ENCODE peak calls at places on chromosomes 12 and 14, in six cellular contexts. Q, N, U, T, Y and M are unnamed samples.
A peak's percentile ranks its signal among the peaks of the same experiment; 100 is the strongest.

GRCh38 chr14:77979666-77980351 is 179.9 kb downstream of the ADCK1 start:
- DNase-seq in Q (no peak), N (no peak), U (no peak), T (no peak), Y (no peak), M (no peak)

GRCh38 chr14:63897706-63898105 is 44.9 kb downstream of the SYNE2 start:
- DNase-seq in Q (peak; percentile 70), N (no peak), U (no peak), T (no peak), Y (no peak), M (no peak)

GRCh38 chr12:85448548-85449139 is 168.6 kb downstream of the ALX1 start:
- DNase-seq in Q (peak; percentile 9), N (no peak), U (no peak), T (no peak), Y (no peak), M (no peak)

GRCh38 chr12:74365178-74365964 is 172.3 kb upstream of the ATXN7L3B start:
- DNase-seq in Q (peak; percentile 33), N (no peak), U (no peak), T (no peak), Y (no peak), M (peak; percentile 13)

GRCh38 chr14:94016446-94016976 is 9.6 kb upstream of the OTUB2 start:
- DNase-seq in Q (no peak), N (no peak), U (no peak), T (no peak), Y (no peak), M (no peak)

GRCh38 chr12:110304061-110304551 is 23.1 kb downstream of the ATP2A2 start:
- DNase-seq in Q (peak; percentile 68), N (no peak), U (no peak), T (no peak), Y (no peak), M (no peak)

GRCh38 chr14:101960225-101960624 is 4.1 kb upstream of the DYNC1H1 start:
- DNase-seq in Q (no peak), N (no peak), U (no peak), T (no peak), Y (no peak), M (no peak)

GRCh38 chr12:111093428-111094142 is 173.2 kb upstream of the MYL2 start:
- DNase-seq in Q (no peak), N (no peak), U (no peak), T (no peak), Y (no peak), M (no peak)

GRCh38 chr12:19144985-19145384 is 15.5 kb downstream of the PLEKHA5 start:
- DNase-seq in Q (no peak), N (no peak), U (no peak), T (no peak), Y (no peak), M (no peak)

GRCh38 chr12:123614531-123614930 is 12.6 kb downstream of the DDX55 start:
- DNase-seq in Q (peak; percentile 32), N (peak; percentile 25), U (no peak), T (no peak), Y (no peak), M (peak; percentile 28)

GRCh38 chr12:17588968-17589367 is 501.0 kb downstream of the RERGL start:
- DNase-seq in Q (no peak), N (no peak), U (peak; percentile 2), T (no peak), Y (peak; percentile 16), M (peak; percentile 7)

GRCh38 chr14:38973083-38973700 is 129.8 kb downstream of the SEC23A start:
- DNase-seq in Q (no peak), N (no peak), U (no peak), T (no peak), Y (no peak), M (no peak)

GRCh38 chr12:90543841-90544240 is 411.1 kb downstream of the CCER1 start:
- DNase-seq in Q (peak; percentile 66), N (no peak), U (no peak), T (no peak), Y (no peak), M (no peak)

DNA sequence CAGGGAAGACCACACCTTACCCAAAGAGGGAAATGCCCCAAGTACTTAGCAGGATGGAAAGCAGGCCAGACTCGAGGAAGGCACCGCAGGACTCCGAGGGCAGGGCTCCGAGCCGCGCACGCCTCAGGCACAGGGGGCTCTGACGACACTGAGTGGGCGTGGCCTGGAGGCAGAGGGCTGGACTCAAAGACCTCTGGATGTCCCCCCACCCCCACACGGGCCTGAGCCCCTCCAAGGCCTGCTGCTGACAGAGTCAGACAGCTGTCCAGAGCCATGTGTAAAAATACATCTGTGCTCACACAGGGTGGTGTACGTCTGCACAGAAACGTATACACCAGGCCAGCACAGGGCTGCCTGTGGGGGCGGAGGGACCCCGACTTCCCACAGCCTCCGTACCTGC is 1.4 kb downstream of the AKT1 start:
- DNase-seq in Q (peak; percentile 66), N (no peak), U (peak; percentile 46), T (no peak), Y (peak; percentile 73), M (no peak)
- TF ChIP-seq POLR2A in Q (no peak), N (no peak), U (no peak), T (no peak), Y (no peak), M (no peak)

GRCh38 chr12:106145539-106146447 is 7.0 kb upstream of the NUAK1 start:
- DNase-seq in Q (no peak), N (no peak), U (no peak), T (no peak), Y (no peak), M (no peak)
- TF ChIP-seq POLR2A in Q (no peak), N (no peak), U (no peak), T (no peak), Y (no peak), M (no peak)

DNA sequence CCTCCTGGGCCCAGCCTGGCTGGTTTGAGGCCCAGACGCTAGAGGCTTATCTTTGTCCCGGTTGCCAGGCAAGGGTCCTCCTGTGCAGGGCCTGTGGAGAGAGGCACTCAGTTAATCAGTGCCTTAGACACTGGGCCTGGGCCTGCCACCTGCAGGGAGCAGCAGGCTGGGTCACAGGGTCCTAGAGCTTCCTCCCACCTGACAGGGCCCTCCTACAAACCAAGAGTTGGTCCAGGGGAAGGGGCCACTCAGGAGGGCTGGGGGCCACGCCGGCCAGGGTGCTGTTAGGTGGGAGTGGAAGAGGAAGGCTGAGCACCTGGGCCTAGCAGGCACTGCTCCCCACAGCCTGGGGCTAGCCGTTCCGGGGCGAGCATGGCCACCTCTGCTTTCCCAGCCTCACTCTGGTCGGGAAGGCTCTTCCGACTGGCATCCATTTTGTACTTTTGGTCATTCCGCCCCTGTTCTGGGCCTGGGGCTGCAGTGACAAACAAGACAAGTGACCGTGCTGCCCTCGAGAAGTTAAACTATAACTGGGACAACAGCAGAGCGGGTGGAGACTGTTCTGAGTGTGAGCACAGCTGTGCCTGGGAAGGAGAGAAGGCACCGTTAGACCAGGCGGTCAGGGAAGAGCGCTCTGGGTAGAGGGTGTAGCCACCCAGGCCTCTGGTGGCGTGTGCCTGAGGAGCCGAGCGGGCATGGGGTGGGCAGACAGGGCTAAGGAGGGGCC is 27.2 kb downstream of the FBRSL1 start:
- DNase-seq in Q (no peak), N (no peak), U (no peak), T (no peak), Y (no peak), M (no peak)
- TF ChIP-seq POLR2A in Q (no peak), N (no peak), U (no peak), T (no peak), Y (no peak), M (no peak)

GRCh38 chr14:73458219-73458976 is at the start of gene NUMB:
- DNase-seq in Q (peak; percentile 100), N (peak; percentile 99), U (peak; percentile 98), T (peak; percentile 100), Y (peak; percentile 99), M (peak; percentile 97)

GRCh38 chr14:73461478-73462077 is 3.2 kb upstream of the NUMB start:
- DNase-seq in Q (no peak), N (no peak), U (no peak), T (no peak), Y (no peak), M (no peak)

GRCh38 chr14:73462078-73462715 is 3.9 kb upstream of the NUMB start:
- DNase-seq in Q (peak; percentile 43), N (peak; percentile 27), U (no peak), T (peak; percentile 86), Y (peak; percentile 60), M (no peak)

GRCh38 chr14:73462815-73463214 is 4.5 kb upstream of the NUMB start:
- DNase-seq in Q (no peak), N (no peak), U (no peak), T (no peak), Y (no peak), M (no peak)

GRCh38 chr14:73460691-73461127 is 2.4 kb upstream of the NUMB start:
- DNase-seq in Q (peak; percentile 77), N (peak; percentile 40), U (no peak), T (no peak), Y (no peak), M (no peak)
- TF ChIP-seq POLR2A in Q (no peak), N (no peak), U (no peak), T (no peak), Y (no peak), M (no peak)

GRCh38 chr12:57864811-57865751 is 18.6 kb upstream of the CTDSP2 start:
- DNase-seq in Q (peak; percentile 77), N (peak; percentile 86), U (no peak), T (peak; percentile 91), Y (peak; percentile 89), M (peak; percentile 77)
- TF ChIP-seq POLR2A in Q (no peak), N (peak; percentile 58), U (no peak), T (peak; percentile 51), Y (no peak), M (peak; percentile 22)

DNA sequence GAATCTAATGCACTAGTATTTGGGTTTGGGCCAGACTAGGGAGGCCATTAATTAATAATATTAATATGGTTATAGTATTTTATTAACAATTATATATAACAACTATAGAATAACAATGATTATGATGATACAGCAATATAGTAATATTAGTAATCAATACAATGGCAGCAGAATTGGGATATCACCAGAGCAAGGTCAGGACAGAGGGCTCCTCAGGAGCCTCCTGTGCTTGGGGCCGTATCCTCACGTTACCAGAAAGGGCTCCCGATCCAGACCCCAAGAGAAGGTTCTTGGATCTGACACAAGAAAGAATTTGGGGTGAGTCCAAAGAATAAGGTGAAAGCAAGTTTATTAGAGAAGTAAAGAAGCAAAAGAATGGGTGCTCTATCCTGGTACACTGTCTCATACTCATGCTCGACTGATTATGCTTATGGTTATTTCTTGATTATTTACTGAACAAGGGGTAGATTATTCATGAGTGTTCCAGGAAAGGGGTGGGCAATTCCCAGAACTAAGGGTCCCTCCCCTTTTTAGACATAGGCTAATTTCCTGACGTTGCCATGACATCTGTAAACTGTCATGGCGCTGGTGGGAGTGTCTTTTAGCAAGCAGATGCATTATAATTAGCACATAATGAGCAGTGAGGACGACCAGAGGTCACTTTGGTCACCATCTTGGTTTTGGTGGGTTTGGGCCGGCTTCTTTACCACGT is 61.6 kb downstream of the RIN3 start:
- DNase-seq in Q (no peak), N (no peak), U (no peak), T (no peak), Y (no peak), M (no peak)
- TF ChIP-seq POLR2A in Q (no peak), N (no peak), U (no peak), T (no peak), Y (no peak), M (no peak)